ENCODE peak calls at places on chromosomes 12 and 14, in six cellular contexts. C, T, F, U, D and N are unnamed samples.

GRCh38 chr12:49507139-49507538 is 31.7 kb upstream of the KCNH3 start:
- DNase-seq in C (peak), T (no peak), F (no peak), U (no peak), D (no peak), N (no peak)

GRCh38 chr12:44294649-44295048 is 458.8 kb downstream of the TMEM117 start:
- DNase-seq in C (no peak), T (no peak), F (no peak), U (no peak), D (no peak), N (no peak)

GRCh38 chr12:13000935-13001724 is 1.1 kb upstream of the HEBP1 start:
- DNase-seq in C (peak), T (peak), F (peak), U (peak), D (peak), N (peak)

GRCh38 chr14:36784541-36784940 is 122.9 kb downstream of the PAX9 start:
- DNase-seq in C (peak), T (no peak), F (no peak), U (no peak), D (no peak), N (no peak)

GRCh38 chr14:55353686-55354467 is 57.8 kb downstream of the ATG14 start:
- DNase-seq in C (no peak), T (no peak), F (no peak), U (no peak), D (no peak), N (no peak)

GRCh38 chr12:124871297-124871696 is 7.6 kb upstream of the SCARB1 start:
- DNase-seq in C (no peak), T (no peak), F (no peak), U (no peak), D (no peak), N (peak)

GRCh38 chr14:95577067-95577800 is 42.4 kb downstream of the GLRX5 start:
- DNase-seq in C (no peak), T (no peak), F (no peak), U (no peak), D (no peak), N (no peak)

GRCh38 chr14:92039073-92039719 is 663 bp downstream of the TRIP11 start:
- DNase-seq in C (peak), T (peak), F (no peak), U (no peak), D (peak), N (peak)

GRCh38 chr12:71397433-71397954 is 42.1 kb upstream of the LGR5 start:
- DNase-seq in C (peak), T (no peak), F (no peak), U (no peak), D (no peak), N (no peak)

GRCh38 chr12:122201381-122201780 is 2.1 kb upstream of the B3GNT4 start:
- DNase-seq in C (no peak), T (no peak), F (no peak), U (no peak), D (no peak), N (no peak)

GRCh38 chr12:51635371-51635770 is 44.3 kb downstream of the SCN8A start:
- DNase-seq in C (peak), T (no peak), F (no peak), U (no peak), D (no peak), N (no peak)